ENCODE peak calls at places on chromosomes 3 and 15, in seven cellular contexts. M, N, L, B, R, W and O are unnamed samples.

GRCh38 chr15:70584838-70585706 is 178.3 kb downstream of the UACA start:
- DNase-seq in B (peak), R (peak), M (no peak), W (peak), L (peak), N (no peak), O (peak)

GRCh38 chr3:45210308-45211038 is 15.6 kb downstream of the TMEM158 start:
- DNase-seq in B (peak), N (peak), L (peak), W (peak), M (peak), R (peak), O (peak)

GRCh38 chr3:47266709-47267489 is 15.7 kb downstream of the KIF9 start:
- DNase-seq in N (peak), B (peak), W (peak), R (no peak), M (peak), L (peak), O (peak)

GRCh38 chr3:150449169-150449721 is 41.1 kb downstream of the TSC22D2 start:
- DNase-seq in N (peak), W (no peak), B (no peak), L (no peak), M (no peak), R (no peak), O (peak)

GRCh38 chr3:71033681-71034220 is 549.8 kb downstream of the FOXP1 start:
- DNase-seq in M (no peak), N (no peak), W (no peak), B (no peak), R (no peak), L (no peak), O (no peak)

GRCh38 chr15:34650177-34650576 is 66.7 kb upstream of the GOLGA8B start:
- DNase-seq in N (peak), W (no peak), B (no peak), L (no peak), R (no peak), M (no peak), O (no peak)

GRCh38 chr3:159189994-159190669 is 388.3 kb downstream of the MFSD1 start:
- DNase-seq in L (no peak), N (peak), B (no peak), W (no peak), M (no peak), R (no peak), O (peak)

GRCh38 chr3:106913111-106913698 is 464.0 kb upstream of the CCDC54 start:
- DNase-seq in B (no peak), N (no peak), R (peak), W (no peak), L (no peak), M (no peak), O (no peak)

GRCh38 chr3:71511037-71511436 is 72.5 kb downstream of the FOXP1 start:
- DNase-seq in B (no peak), L (no peak), N (peak), M (no peak), R (no peak), W (peak), O (no peak)

GRCh38 chr3:150227839-150228238 is 180.3 kb upstream of the TSC22D2 start:
- DNase-seq in B (peak), M (peak), N (peak), W (peak), L (peak), R (peak), O (peak)

GRCh38 chr15:83565553-83566159 is 88.3 kb upstream of the ADAMTSL3 start:
- DNase-seq in L (peak), W (peak), M (peak), R (peak), N (peak), B (peak), O (peak)

GRCh38 chr3:112486811-112487505 is 12.3 kb downstream of the BTLA start:
- DNase-seq in L (no peak), W (no peak), B (no peak), M (no peak), R (no peak), N (no peak), O (no peak)
- TF ChIP-seq EZH2phosphoT487 in L (no peak), W (no peak), B (no peak), M (no peak), R (no peak), N (no peak), O (no peak)

GRCh38 chr3:172456404-172456803 is 8.1 kb upstream of the GHSR start:
- DNase-seq in R (no peak), B (no peak), M (no peak), L (no peak), W (no peak), N (no peak), O (no peak)

GRCh38 chr3:172464306-172464705 is 16.1 kb upstream of the GHSR start:
- DNase-seq in B (no peak), R (no peak), W (no peak), L (no peak), N (no peak), M (no peak), O (no peak)

GRCh38 chr3:172465281-172465680 is 17.0 kb upstream of the GHSR start:
- DNase-seq in B (no peak), N (no peak), M (no peak), L (no peak), W (no peak), R (no peak), O (no peak)

GRCh38 chr3:172466553-172467130 is 18.4 kb upstream of the GHSR start:
- DNase-seq in W (no peak), B (no peak), L (no peak), R (no peak), M (no peak), N (peak), O (peak)

DNA sequence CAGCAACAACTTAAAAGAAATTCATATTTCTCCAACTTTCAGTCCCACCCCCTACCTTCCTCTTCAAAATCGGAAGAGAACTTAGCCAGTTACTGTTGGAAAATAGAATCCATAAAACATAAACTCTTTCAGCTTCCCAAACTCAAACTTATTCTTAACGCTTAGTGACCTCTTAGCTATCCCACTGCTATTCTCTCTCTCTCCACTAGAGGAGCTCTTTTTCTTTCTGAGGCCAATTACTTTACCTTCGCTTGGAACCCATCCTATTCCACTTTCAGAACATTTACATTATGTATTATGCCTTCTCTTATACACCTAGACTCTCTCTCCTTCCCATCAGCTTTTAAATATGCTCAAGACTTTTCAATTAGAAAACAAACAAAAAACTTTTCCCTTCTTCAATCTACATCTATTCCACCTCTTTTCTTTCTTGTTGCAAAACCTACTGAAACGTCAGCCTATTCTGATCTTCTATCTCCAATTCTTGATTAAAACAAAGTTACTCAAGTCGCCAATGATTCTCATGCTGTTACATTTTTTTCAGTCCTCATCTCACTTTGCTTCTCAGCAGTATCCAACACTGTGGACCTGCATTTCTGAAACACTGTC is 13.4 kb upstream of the GHSR start:
- DNase-seq in M (peak), W (peak), B (no peak), L (peak), N (peak), R (peak), O (peak)
- TF ChIP-seq EZH2phosphoT487 in M (no peak), W (no peak), B (no peak), L (no peak), N (no peak), R (no peak), O (no peak)

GRCh38 chr3:130918328-130918727 is 24.4 kb downstream of the ATP2C1 start:
- DNase-seq in M (no peak), W (no peak), R (no peak), L (no peak), N (no peak), B (no peak), O (no peak)

GRCh38 chr3:130916507-130917167 is 22.8 kb downstream of the ATP2C1 start:
- DNase-seq in R (no peak), N (no peak), B (no peak), W (no peak), L (no peak), M (no peak), O (no peak)

DNA sequence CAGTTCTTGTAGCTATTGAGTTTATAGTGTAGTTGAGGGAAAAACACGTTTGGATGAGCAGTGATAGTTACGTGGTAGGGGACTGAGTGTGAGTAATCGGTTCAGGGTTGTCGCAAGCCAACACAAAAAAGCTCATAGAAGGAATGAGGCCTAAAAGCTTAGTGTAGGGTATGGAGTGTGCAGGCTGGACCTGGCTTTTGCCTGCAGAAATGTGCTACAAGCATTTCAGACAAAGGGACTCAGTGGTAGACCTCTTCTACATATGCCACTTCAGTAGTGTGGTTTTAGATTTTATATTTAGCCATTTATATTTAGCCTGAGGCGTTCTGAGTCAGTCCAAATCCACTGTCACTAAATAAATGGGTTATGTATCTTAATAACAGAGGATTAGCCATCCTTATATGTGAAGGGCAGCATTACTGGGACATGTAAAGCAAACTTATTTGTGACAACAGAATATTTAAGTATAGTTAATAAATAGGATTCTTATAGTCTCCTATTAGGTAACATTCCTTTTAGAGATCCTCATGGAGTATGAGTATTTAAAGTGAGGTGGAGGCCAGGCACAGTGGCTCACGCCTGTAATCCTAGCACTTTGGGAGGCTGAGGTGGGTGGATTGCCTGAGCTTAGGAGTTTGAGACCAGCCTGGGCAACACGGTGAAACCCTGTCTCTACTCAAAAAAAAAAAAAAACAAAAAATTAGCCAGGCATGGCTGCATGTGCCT is 21.8 kb downstream of the ATP2C1 start:
- DNase-seq in M (no peak), N (no peak), B (no peak), R (no peak), L (no peak), W (no peak), O (peak)
- TF ChIP-seq EZH2phosphoT487 in M (no peak), N (no peak), B (no peak), R (no peak), L (no peak), W (no peak), O (no peak)

GRCh38 chr3:51873876-51874275 is 1.5 kb downstream of the IQCF5 start:
- DNase-seq in M (no peak), R (no peak), B (no peak), L (no peak), N (no peak), W (no peak), O (no peak)
- TF ChIP-seq EZH2phosphoT487 in M (no peak), R (no peak), B (no peak), L (no peak), N (no peak), W (no peak), O (no peak)

DNA sequence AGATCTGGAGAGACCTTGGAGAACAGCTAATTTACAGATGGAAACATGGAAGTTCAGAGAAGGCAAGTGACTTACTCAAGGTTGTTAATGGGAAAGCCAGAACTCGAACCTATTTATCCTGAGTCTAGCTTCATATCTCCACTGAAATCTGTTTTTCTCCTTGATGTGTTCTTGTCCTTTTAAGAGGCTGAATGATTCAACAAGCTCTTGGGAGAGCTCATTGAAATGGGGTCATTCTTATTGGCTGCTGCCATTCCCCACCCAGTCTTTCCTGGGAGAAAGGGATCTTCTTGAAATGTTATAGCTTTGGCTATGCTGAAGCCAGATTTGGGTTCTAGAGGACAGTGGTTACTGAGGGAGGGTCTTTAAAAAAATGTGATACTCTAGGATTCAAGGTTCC is 41.0 kb downstream of the RTP1 start:
- DNase-seq in M (no peak), L (no peak), N (no peak), B (no peak), R (no peak), W (no peak), O (no peak)
- TF ChIP-seq EZH2phosphoT487 in M (no peak), L (no peak), N (no peak), B (no peak), R (no peak), W (no peak), O (no peak)

GRCh38 chr15:38868326-38869114 is 303.9 kb upstream of the RASGRP1 start:
- DNase-seq in R (no peak), M (no peak), B (peak), W (peak), N (peak), L (no peak), O (peak)
- TF ChIP-seq EZH2phosphoT487 in R (no peak), M (no peak), B (no peak), W (no peak), N (no peak), L (no peak), O (no peak)